ENCODE peak calls at places on chromosome 10, in four cellular contexts. O, S, K and Z are unnamed samples. For H3K4me1, the result is how much of the 10 kb centered on the place peaks cover.

GRCh38 chr10:24784061-24784460 is 60.4 kb upstream of the ARHGAP21 start:
- DNase-seq in O (no peak), K (no peak), S (no peak), Z (no peak)

GRCh38 chr10:49114718-49115014 is 656 bp downstream of the VSTM4 start:
- DNase-seq in K (no peak), O (no peak), S (no peak), Z (no peak)

GRCh38 chr10:13400196-13400965 is 52.3 kb upstream of the SEPHS1 start:
- DNase-seq in K (no peak), O (no peak), S (no peak), Z (no peak)

GRCh38 chr10:88849224-88849623 is 2.4 kb downstream of the ANKRD22 start:
- DNase-seq in O (no peak), K (no peak), S (no peak), Z (no peak)

GRCh38 chr10:43294241-43294658 is 27.4 kb upstream of the RASGEF1A start:
- DNase-seq in K (no peak), O (no peak), S (no peak), Z (no peak)

GRCh38 chr10:64080071-64080470 is 558.9 kb downstream of the REEP3 start:
- DNase-seq in K (no peak), S (no peak), O (no peak), Z (no peak)

GRCh38 chr10:77332256-77332655 is 305.4 kb downstream of the KCNMA1 start:
- DNase-seq in S (no peak), K (no peak), O (no peak), Z (no peak)

GRCh38 chr10:49661291-49661856 is 18.1 kb upstream of the C10orf53 start:
- DNase-seq in O (peak), S (no peak), K (no peak), Z (no peak)

GRCh38 chr10:94093286-94093905 is 99.7 kb downstream of the PLCE1 start:
- DNase-seq in O (no peak), S (no peak), K (no peak), Z (no peak)

GRCh38 chr10:63496561-63496960 is 24.6 kb upstream of the REEP3 start:
- DNase-seq in S (no peak), K (no peak), O (no peak), Z (no peak)

GRCh38 chr10:60816624-60817023 is 38.3 kb downstream of the CDK1 start:
- DNase-seq in K (no peak), S (no peak), O (peak), Z (no peak)

GRCh38 chr10:97503413-97503812 is 4.7 kb downstream of the UBTD1 start:
- DNase-seq in K (peak), O (no peak), S (no peak), Z (peak)

GRCh38 chr10:72889391-72889831 is 4.1 kb upstream of the OIT3 start:
- DNase-seq in O (peak), S (no peak), K (no peak), Z (no peak)

GRCh38 chr10:88804083-88804812 is 1.7 kb downstream of the LIPM start:
- DNase-seq in O (no peak), K (no peak), S (no peak), Z (no peak)

GRCh38 chr10:89427629-89428028 is 13.3 kb downstream of the IFIT5 start:
- DNase-seq in S (no peak), O (peak), K (no peak), Z (no peak)

GRCh38 chr10:102299873-102300272 is 54.5 kb downstream of the GBF1 start:
- DNase-seq in K (no peak), O (peak), S (no peak), Z (no peak)

GRCh38 chr10:33556581-33556980 is 222.1 kb upstream of the NRP1 start:
- DNase-seq in K (no peak), O (no peak), S (no peak), Z (no peak)

GRCh38 chr10:60310746-60311145 is 78.9 kb downstream of the ANK3 start:
- DNase-seq in S (no peak), O (no peak), K (no peak), Z (no peak)

GRCh38 chr10:118324140-118324539 is 18.0 kb downstream of the FAM204A start:
- DNase-seq in O (no peak), K (no peak), S (no peak), Z (no peak)

GRCh38 chr10:73865459-73866442 is 8.6 kb downstream of the CAMK2G start:
- DNase-seq in K (peak), S (peak), O (no peak), Z (peak)

GRCh38 chr10:111837985-111838384 is 345.6 kb downstream of the GPAM start:
- DNase-seq in O (no peak), S (no peak), K (no peak), Z (no peak)

GRCh38 chr10:11003739-11004515 is 13.7 kb upstream of the CELF2 start:
- DNase-seq in O (no peak), K (no peak), S (no peak), Z (no peak)

GRCh38 chr10:23408330-23408976 is 30.4 kb upstream of the OTUD1 start:
- DNase-seq in K (no peak), S (no peak), O (no peak), Z (no peak)

GRCh38 chr10:102450374-102451104 is 804 bp downstream of the C10orf95 start:
- DNase-seq in K (peak), S (peak), O (peak), Z (peak)

GRCh38 chr10:29622382-29622885 is 12.3 kb downstream of the SVIL start:
- DNase-seq in O (no peak), K (no peak), S (no peak), Z (no peak)

GRCh38 chr10:12484945-12485805 is 135.8 kb downstream of the CAMK1D start:
- DNase-seq in S (no peak), K (no peak), O (no peak), Z (no peak)

GRCh38 chr10:118027397-118027796 is 19.3 kb downstream of the RAB11FIP2 start:
- DNase-seq in K (no peak), S (no peak), O (no peak), Z (no peak)

DNA sequence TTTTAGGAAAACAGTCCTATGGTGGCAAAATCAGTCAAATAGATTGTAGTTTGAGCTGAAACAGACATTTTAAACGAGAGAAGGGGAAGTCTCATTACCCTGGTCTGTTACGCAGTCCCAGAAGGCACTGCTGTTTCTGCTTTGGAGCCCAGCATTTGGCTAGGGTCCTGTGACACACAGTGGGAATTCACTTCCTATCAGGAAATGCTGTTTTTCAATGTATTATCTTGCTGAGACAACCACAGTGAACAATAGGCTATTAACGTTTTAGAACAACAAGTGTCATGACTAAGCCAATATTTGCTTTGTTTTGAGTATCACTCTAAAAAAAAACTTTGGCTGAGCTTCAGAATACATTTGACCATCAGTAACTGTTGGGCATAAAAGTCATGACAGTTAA is 74.1 kb downstream of the ADD3 start:
- DNase-seq in O (peak), S (peak), K (no peak), Z (no peak)
- H3K4me1 ChIP-seq in O (under half), S (under half), K (half or more), Z (half or more)

GRCh38 chr10:71065659-71066058 is 146.7 kb upstream of the UNC5B start:
- DNase-seq in O (no peak), S (no peak), K (peak), Z (no peak)

GRCh38 chr10:71062156-71062555 is 150.2 kb upstream of the UNC5B start:
- DNase-seq in S (no peak), K (no peak), O (no peak), Z (no peak)

GRCh38 chr10:71063431-71063830 is 148.9 kb upstream of the UNC5B start:
- DNase-seq in S (no peak), K (peak), O (no peak), Z (no peak)

GRCh38 chr10:71066600-71066999 is 145.8 kb upstream of the UNC5B start:
- DNase-seq in K (peak), O (no peak), S (no peak), Z (no peak)

DNA sequence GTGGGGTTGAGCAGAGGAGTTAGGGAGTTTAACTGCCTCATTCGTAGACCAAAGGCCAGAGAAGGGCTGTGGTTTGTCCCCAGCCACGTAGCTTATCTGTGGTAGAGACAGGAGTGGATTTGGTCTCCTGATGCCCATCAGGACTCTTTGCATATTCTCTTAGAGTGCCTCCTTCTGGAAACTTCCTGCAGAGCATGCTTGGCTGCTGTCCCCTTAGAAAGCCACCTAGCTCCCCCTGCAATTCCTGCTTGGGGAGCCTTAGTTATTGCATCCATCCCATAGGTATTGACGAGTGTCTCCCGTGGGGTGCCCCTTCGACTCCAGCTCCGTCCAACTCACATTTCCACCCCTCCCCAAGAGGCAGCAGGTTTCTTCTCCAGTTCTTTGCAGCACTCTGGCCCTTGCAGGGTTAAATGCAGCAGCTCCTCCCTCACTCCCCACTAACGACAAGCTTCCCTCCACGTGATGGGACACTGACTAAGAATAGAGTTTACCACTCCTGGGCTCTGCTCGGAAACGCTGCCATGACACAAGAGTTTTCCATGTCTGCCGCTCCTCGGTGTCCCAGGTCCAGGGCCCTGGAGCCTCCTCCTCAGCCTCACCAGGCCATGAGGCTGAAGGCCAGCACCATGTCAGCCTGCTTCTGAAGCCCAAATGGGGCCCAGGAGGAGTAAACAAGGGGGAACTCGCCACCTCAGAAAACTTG is 147.8 kb upstream of the UNC5B start:
- DNase-seq in O (peak), S (no peak), K (peak), Z (no peak)
- TF ChIP-seq CTCF in O (peak), S (no peak), K (peak), Z (no peak)

GRCh38 chr10:79407811-79408795 is 37.3 kb downstream of the ZCCHC24 start:
- DNase-seq in O (no peak), K (peak), S (peak), Z (no peak)
- H3K4me1 ChIP-seq in O (under half), K (half or more), S (under half), Z (half or more)

DNA sequence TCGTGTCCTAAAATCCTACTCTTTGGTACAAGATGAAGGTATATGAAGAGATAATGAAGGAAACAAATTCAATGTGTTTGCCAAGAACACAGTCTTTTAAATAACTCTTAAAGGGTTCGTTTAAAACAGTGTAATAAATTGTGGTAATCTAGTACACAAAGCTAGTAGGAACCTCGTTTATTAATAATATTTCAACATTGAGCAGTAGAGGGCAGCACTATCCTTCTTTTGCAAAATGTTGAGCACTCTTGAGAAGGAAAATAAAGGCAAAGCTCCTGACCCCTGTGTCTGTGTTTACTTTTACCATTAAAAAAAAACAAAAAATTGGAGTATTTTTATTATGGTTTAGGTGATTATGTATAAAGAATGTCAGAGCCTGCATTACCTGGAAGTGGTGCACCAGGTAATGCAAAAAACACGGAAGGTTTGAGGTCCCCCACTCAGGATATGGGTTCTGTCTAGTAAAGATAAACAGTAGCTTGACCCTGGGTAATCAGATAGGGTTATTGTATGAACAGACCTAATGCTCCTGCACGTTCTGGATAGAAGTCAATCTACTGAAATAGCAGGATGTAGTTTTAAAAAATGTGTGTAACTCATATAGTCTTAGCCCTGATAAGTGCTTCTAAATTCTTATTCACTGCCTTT is 5.7 kb upstream of the GOT1 start:
- DNase-seq in O (peak), S (no peak), K (no peak), Z (no peak)
- TF ChIP-seq CTCF in O (peak), S (peak), K (peak), Z (peak)

GRCh38 chr10:132400041-132400546 is 3.1 kb downstream of the PWWP2B start:
- DNase-seq in O (no peak), S (no peak), K (peak), Z (peak)

GRCh38 chr10:132399117-132400035 is 2.4 kb downstream of the PWWP2B start:
- DNase-seq in K (peak), O (no peak), S (no peak), Z (peak)

GRCh38 chr10:132398566-132398991 is 1.6 kb downstream of the PWWP2B start:
- DNase-seq in S (no peak), K (peak), O (no peak), Z (peak)

GRCh38 chr10:132401396-132402168 is 4.6 kb downstream of the PWWP2B start:
- DNase-seq in O (no peak), K (peak), S (no peak), Z (peak)

GRCh38 chr10:132400547-132401151 is 3.6 kb downstream of the PWWP2B start:
- DNase-seq in O (no peak), K (peak), S (no peak), Z (peak)
- H3K4me1 ChIP-seq in O (under half), K (under half), S (under half), Z (under half)

GRCh38 chr10:28532509-28533314 is at the start of gene WAC:
- DNase-seq in O (peak), S (peak), K (peak), Z (peak)
- TF ChIP-seq CTCF in O (no peak), S (peak), K (no peak), Z (peak)

GRCh38 chr10:80454526-80455460 is 683 bp downstream of the TSPAN14 start:
- DNase-seq in S (peak), O (no peak), K (peak), Z (peak)

GRCh38 chr10:80453715-80454525 is at the start of gene TSPAN14:
- DNase-seq in S (peak), K (peak), O (no peak), Z (peak)

GRCh38 chr10:80453392-80453714 is 757 bp upstream of the TSPAN14 start:
- DNase-seq in S (no peak), K (no peak), O (no peak), Z (no peak)

GRCh38 chr10:80457554-80458262 is 3.6 kb downstream of the TSPAN14 start:
- DNase-seq in K (no peak), O (no peak), S (no peak), Z (no peak)

DNA sequence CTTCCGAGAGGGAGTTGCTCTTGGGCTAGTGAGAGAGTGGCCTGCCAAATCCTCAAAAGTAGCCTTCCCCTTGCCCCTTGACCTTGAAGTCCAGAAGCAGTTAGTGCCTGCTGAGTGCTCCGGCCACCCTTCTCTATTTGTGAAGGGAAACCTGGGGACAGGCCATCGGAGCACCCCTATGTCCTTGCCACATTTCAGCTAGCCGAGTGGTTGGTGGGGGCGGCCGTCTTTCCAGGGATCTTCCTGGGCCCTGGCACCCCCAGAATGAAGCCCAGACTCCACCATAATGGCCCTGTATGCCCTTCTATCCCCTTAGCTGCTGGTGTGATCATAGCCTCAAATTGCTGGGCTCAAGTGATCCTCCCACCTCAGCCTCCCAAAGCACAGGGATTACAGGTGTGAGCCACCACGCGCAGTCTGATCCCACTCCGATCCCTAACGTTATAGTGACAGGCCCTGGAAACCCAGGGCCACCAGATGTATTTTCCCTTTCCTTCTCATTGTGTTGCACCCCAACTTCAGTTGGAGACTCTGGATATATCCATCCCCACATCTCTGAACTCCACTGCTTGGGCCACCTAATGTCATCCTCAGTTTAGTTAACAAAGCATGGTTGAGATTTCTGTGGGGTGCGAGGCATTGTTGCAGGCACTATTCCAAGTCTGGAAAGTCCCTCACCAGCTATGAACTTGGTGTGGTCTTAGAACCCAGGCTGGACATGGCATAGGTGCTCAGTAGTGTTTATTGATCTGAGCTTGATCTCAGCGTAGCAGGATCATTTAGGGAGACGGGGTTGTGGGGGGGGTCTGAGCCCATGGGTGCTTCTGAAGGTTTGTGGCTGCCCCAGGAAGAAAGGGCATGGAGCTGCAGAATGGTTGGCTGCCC is 1.6 kb downstream of the TSPAN14 start:
- DNase-seq in K (no peak), O (no peak), S (no peak), Z (no peak)
- H3K4me1 ChIP-seq in K (under half), O (under half), S (half or more), Z (half or more)

GRCh38 chr10:100744136-100744979 is 1.0 kb upstream of the PAX2 start:
- DNase-seq in K (no peak), S (no peak), O (no peak), Z (no peak)

GRCh38 chr10:100744980-100745881 is at the start of gene PAX2:
- DNase-seq in K (no peak), S (no peak), O (peak), Z (no peak)

GRCh38 chr10:100742067-100742771 is 3.2 kb upstream of the PAX2 start:
- DNase-seq in O (no peak), S (no peak), K (no peak), Z (no peak)

GRCh38 chr10:100742936-100743335 is 2.4 kb upstream of the PAX2 start:
- DNase-seq in K (no peak), O (no peak), S (no peak), Z (no peak)

DNA sequence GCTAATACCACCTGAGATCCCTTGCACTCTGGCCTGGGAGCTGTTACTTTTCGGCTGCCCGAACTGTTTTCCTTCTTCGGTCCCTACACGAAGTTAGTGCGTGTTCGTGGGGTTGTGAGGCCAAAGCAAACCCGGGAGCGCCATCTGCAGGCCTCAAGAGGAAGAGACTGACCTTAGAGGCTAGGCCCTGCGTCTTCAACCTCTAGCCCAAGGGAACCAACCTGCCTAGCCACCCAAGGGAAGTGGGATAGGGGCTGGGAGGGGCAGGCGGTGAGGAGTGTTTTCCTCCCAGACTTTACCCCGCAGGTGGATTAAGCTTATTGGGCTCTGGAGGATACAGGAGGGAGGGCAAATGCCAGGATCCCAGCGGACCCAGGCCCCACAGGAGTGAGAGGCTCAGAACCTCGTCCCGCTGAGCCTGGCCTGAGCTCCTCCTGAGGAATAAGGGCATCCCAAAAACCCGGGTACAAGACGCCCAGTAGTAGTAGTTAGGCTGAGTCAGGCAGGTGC is 1.7 kb upstream of the PAX2 start:
- DNase-seq in O (peak), K (no peak), S (no peak), Z (no peak)
- TF ChIP-seq CTCF in O (peak), K (peak), S (peak), Z (peak)

GRCh38 chr10:112954974-112955735 is 5.1 kb downstream of the TCF7L2 start:
- DNase-seq in S (no peak), O (no peak), K (no peak), Z (no peak)
- H3K4me1 ChIP-seq in S (under half), O (half or more), K (under half), Z (under half)

GRCh38 chr10:35480150-35480549 is 125.0 kb upstream of the GJD4 start:
- DNase-seq in O (peak), S (no peak), K (no peak), Z (no peak)
- TF ChIP-seq CTCF in O (peak), S (no peak), K (no peak), Z (no peak)